ENCODE peak calls at places on chromosomes 16 and 17, in five cellular contexts. G, W, U, F and J are unnamed samples.

GRCh38 chr17:58734811-58735210 is 20.8 kb upstream of the PPM1E start:
- DNase-seq in G (no peak), W (no peak), U (no peak), F (no peak), J (no peak)

GRCh38 chr17:50661795-50662391 is 27.2 kb downstream of the ABCC3 start:
- DNase-seq in G (peak), W (peak), U (no peak), F (no peak), J (peak)

GRCh38 chr16:75385507-75386152 is 47.7 kb downstream of the CFDP1 start:
- DNase-seq in G (no peak), W (peak), U (no peak), F (peak), J (peak)

GRCh38 chr17:37507108-37507507 is 17.4 kb downstream of the DUSP14 start:
- DNase-seq in G (no peak), W (no peak), U (no peak), F (no peak), J (no peak)

GRCh38 chr16:69830146-69830533 is 68.0 kb downstream of the WWP2 start:
- DNase-seq in G (no peak), W (no peak), U (no peak), F (no peak), J (no peak)

GRCh38 chr16:19184823-19185509 is 16.9 kb downstream of the SYT17 start:
- DNase-seq in G (no peak), W (no peak), U (no peak), F (no peak), J (no peak)

GRCh38 chr17:39679521-39680192 is 8.2 kb downstream of the PGAP3 start:
- DNase-seq in G (no peak), W (no peak), U (peak), F (no peak), J (no peak)

GRCh38 chr17:63479495-63480184 is 2.8 kb downstream of the ACE start:
- DNase-seq in G (no peak), W (no peak), U (no peak), F (no peak), J (no peak)

GRCh38 chr16:21088646-21089538 is 61.8 kb downstream of the DNAH3 start:
- DNase-seq in G (no peak), W (no peak), U (no peak), F (no peak), J (no peak)

GRCh38 chr17:59837362-59838195 is 55.2 kb downstream of the TUBD1 start:
- DNase-seq in G (peak), W (peak), U (no peak), F (peak), J (peak)

GRCh38 chr17:68794636-68795503 is 160.3 kb downstream of the ABCA8 start:
- DNase-seq in G (no peak), W (peak), U (peak), F (no peak), J (no peak)

GRCh38 chr16:82943371-82943770 is 316.6 kb downstream of the CDH13 start:
- DNase-seq in G (no peak), W (no peak), U (no peak), F (no peak), J (no peak)

GRCh38 chr16:55572439-55572838 is 6.0 kb downstream of the CAPNS2 start:
- DNase-seq in G (no peak), W (peak), U (no peak), F (no peak), J (no peak)

GRCh38 chr17:6797718-6798351 is 21.8 kb downstream of the FBXO39 start:
- DNase-seq in G (no peak), W (no peak), U (no peak), F (no peak), J (no peak)

DNA sequence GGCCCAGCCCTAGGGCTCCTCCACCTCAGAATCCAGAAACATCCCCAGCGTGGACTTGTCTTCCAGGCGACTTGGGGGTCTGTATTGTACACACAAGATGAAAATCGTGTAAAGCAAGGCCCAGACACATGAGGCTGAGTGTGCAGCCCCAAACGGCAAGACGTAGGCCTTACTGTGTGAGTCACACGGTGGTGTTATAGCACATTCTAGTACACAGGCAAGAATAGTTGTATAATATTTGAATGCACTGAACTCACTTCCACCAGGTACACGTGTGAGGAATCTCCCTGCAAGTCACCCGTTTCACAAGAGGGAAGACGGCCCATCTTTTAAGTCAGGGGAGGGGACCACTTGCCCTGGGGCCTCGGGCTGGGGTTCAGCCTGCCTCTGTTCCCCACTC is 71.4 kb downstream of the SREBF1 start:
- DNase-seq in G (no peak), W (no peak), U (no peak), F (no peak), J (no peak)
- H3K4me3 ChIP-seq in G (no peak), W (no peak), U (no peak), F (no peak), J (no peak)

GRCh38 chr17:65142247-65142646 is 5.1 kb downstream of the RGS9 start:
- DNase-seq in G (no peak), W (no peak), U (no peak), F (no peak), J (no peak)

GRCh38 chr17:65143899-65144590 is 6.9 kb downstream of the RGS9 start:
- DNase-seq in G (no peak), W (no peak), U (no peak), F (no peak), J (no peak)

DNA sequence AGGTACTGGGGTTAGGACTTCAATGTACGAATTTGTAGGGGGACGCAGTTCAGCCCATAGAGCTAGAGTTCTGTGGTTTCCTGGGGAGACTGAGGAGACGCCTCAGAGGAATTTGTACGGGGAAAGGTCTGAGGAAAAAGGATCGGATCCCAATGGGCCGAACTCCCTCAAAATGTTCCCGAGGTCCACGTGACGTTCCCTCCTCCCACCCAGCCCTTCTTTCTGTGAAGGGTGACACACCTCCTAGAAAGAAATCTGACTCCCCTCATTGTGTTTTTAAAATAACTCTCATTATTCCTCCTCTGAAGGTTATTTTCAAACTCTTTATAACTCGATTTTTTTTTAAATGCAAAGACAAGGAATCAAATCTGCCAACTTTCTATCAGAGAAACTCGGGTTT is 8.6 kb downstream of the RGS9 start:
- DNase-seq in G (no peak), W (no peak), U (no peak), F (no peak), J (no peak)
- TF ChIP-seq CTCF in G (no peak), W (no peak), U (no peak), F (no peak), J (no peak)

DNA sequence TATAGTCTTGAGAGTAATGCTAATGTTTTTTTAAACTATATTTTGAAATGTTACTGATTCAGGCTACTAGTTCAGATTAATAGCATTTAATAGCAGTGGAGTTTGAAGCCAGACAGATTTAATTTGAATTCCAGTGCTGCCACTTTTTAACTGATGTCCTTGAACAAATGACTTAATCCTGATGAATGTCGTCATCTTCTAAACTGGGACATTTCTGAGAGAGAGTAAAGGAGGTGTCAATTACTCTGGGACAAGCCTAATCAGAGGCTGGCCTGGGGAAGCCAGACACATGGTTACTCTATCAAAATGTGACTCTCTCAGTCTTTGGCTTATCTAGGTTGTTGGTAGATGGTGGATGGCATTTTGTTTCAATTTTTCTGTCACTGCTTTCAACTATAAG is 246.7 kb downstream of the HS3ST3A1 start:
- DNase-seq in G (no peak), W (no peak), U (no peak), F (no peak), J (no peak)
- H3K4me3 ChIP-seq in G (no peak), W (no peak), U (no peak), F (no peak), J (no peak)

DNA sequence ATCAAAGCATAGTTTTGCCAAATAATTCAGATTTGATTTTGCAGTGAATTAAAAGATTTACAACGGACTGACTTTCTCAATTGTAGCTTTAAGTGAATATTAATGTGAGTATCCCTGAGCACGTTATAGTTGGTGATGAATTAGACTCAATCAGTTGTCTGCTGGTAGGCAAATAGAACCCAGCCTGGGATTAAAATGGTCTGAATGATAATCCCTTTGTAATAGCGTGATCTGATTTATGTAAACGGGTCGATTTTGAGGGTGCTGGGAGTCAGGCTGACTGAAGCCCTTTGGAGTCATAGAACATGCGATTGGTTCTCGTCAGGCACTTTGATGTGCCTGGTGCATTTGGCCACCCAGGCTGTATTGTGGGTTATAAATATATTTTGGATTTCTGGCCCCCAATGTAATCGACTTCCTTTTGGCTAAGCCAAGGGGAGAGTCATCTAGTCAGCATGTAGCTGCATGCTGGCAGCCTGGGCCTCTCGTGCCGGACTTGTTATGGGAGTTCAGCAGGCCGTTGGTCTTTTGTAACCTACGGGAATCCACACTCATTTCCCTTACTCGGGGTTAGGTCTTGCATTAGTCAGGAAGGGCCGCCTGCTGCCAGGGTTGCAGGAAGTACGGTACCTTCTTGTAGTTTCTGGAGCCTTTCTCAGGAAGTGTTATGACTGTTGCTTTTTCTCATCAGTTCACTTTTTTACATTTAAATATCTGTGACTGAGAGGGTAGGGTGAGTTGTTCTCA is 5.4 kb downstream of the PGS1 start:
- DNase-seq in G (peak), W (no peak), U (peak), F (no peak), J (peak)
- TF ChIP-seq CTCF in G (no peak), W (no peak), U (no peak), F (no peak), J (no peak)

GRCh38 chr16:31538199-31538598 is 10.5 kb downstream of the AHSP start:
- DNase-seq in G (no peak), W (no peak), U (no peak), F (no peak), J (no peak)

GRCh38 chr16:31535737-31536136 is 8.0 kb downstream of the AHSP start:
- DNase-seq in G (no peak), W (no peak), U (no peak), F (no peak), J (no peak)

GRCh38 chr16:31542763-31543162 is 15.1 kb downstream of the AHSP start:
- DNase-seq in G (no peak), W (no peak), U (no peak), F (no peak), J (no peak)

GRCh38 chr16:31536804-31537361 is 9.2 kb downstream of the AHSP start:
- DNase-seq in G (no peak), W (no peak), U (no peak), F (no peak), J (no peak)

GRCh38 chr16:31537362-31537921 is 9.7 kb downstream of the AHSP start:
- DNase-seq in G (no peak), W (no peak), U (no peak), F (peak), J (no peak)
- H3K4me3 ChIP-seq in G (peak), W (no peak), U (peak), F (peak), J (peak)

GRCh38 chr16:83972256-83973008 is 4.4 kb downstream of the NECAB2 start:
- DNase-seq in G (no peak), W (no peak), U (peak), F (no peak), J (no peak)
- TF ChIP-seq CTCF in G (no peak), W (no peak), U (no peak), F (no peak), J (no peak)